ENCODE peak calls at places on chromosomes 5 and 9, in nine cellular contexts. O, H, Y, Z, F, J, R, E and N are unnamed samples.

GRCh38 chr5:7856855-7857254 is 5.9 kb upstream of the CFAP90 start:
- DNase-seq in O (peak; percentile 40), H (peak; percentile 77), Y (peak; percentile 64), Z (peak; percentile 41), F (no peak), J (no peak), R (no peak), E (no peak), N (peak; percentile 62)

GRCh38 chr5:68499952-68500351 is 284.4 kb downstream of the PIK3R1 start:
- DNase-seq in O (peak; percentile 45), H (no peak), Y (no peak), Z (no peak), F (no peak), J (no peak), R (no peak), E (peak; percentile 44), N (peak; percentile 64)

GRCh38 chr9:3863114-3863528 is 337.3 kb upstream of the RFX3 start:
- DNase-seq in O (peak; percentile 87), H (no peak), Y (peak; percentile 31), Z (no peak), F (no peak), J (no peak), R (no peak), E (peak; percentile 73), N (peak; percentile 87)

GRCh38 chr5:27158171-27158570 is 119.8 kb upstream of the CDH9 start:
- DNase-seq in O (peak; percentile 4), H (no peak), Y (no peak), Z (no peak), F (no peak), J (no peak), R (no peak), E (no peak), N (no peak)

GRCh38 chr9:101311759-101312420 is 72.9 kb downstream of the BAAT start:
- DNase-seq in O (peak; percentile 85), H (peak; percentile 93), Y (peak; percentile 82), Z (peak; percentile 25), F (peak; percentile 27), J (no peak), R (no peak), E (peak; percentile 68), N (peak; percentile 95)

GRCh38 chr9:19229725-19230355 is 653 bp upstream of the DENND4C start:
- DNase-seq in O (peak; percentile 36), H (peak; percentile 29), Y (no peak), Z (peak; percentile 61), F (no peak), J (peak; percentile 21), R (peak; percentile 79), E (no peak), N (no peak)

GRCh38 chr5:72152506-72152905 is 45.2 kb downstream of the MAP1B start:
- DNase-seq in O (no peak), H (no peak), Y (no peak), Z (no peak), F (no peak), J (no peak), R (no peak), E (peak; percentile 66), N (no peak)

GRCh38 chr5:120539471-120539870 is 75.4 kb downstream of the PRR16 start:
- DNase-seq in O (no peak), H (no peak), Y (no peak), Z (no peak), F (no peak), J (no peak), R (no peak), E (no peak), N (no peak)

GRCh38 chr9:82606761-82607382 is 456.1 kb downstream of the RASEF start:
- DNase-seq in O (peak; percentile 67), H (peak; percentile 82), Y (peak; percentile 12), Z (peak; percentile 62), F (peak; percentile 59), J (peak; percentile 46), R (no peak), E (peak; percentile 39), N (peak; percentile 90)

GRCh38 chr5:175840050-175840841 is 31.1 kb upstream of the CPLX2 start:
- DNase-seq in O (peak; percentile 42), H (peak; percentile 26), Y (no peak), Z (no peak), F (no peak), J (no peak), R (no peak), E (no peak), N (peak; percentile 26)

GRCh38 chr9:128416014-128416413 is 4.6 kb upstream of the CERCAM start:
- DNase-seq in O (peak; percentile 66), H (no peak), Y (no peak), Z (no peak), F (peak; percentile 33), J (no peak), R (no peak), E (no peak), N (no peak)

GRCh38 chr5:77987331-77987730 is 211.2 kb upstream of the TBCA start:
- DNase-seq in O (no peak), H (no peak), Y (peak; percentile 88), Z (no peak), F (no peak), J (no peak), R (no peak), E (no peak), N (no peak)

GRCh38 chr5:35753500-35753899 is 103.2 kb upstream of the IL7R start:
- DNase-seq in O (no peak), H (no peak), Y (no peak), Z (no peak), F (no peak), J (no peak), R (no peak), E (no peak), N (no peak)

GRCh38 chr5:131854134-131854533 is 57.3 kb upstream of the FNIP1 start:
- DNase-seq in O (peak; percentile 75), H (no peak), Y (no peak), Z (no peak), F (no peak), J (no peak), R (no peak), E (no peak), N (peak; percentile 15)

GRCh38 chr9:116405321-116405720 is 251.7 kb downstream of the PAPPA start:
- DNase-seq in O (no peak), H (no peak), Y (no peak), Z (no peak), F (no peak), J (no peak), R (no peak), E (no peak), N (no peak)

GRCh38 chr9:97773723-97774122 is 76.6 kb upstream of the XPA start:
- DNase-seq in O (peak; percentile 78), H (no peak), Y (no peak), Z (no peak), F (no peak), J (no peak), R (no peak), E (no peak), N (no peak)

GRCh38 chr9:113918697-113919390 is 42.7 kb downstream of the ZNF618 start:
- DNase-seq in O (no peak), H (no peak), Y (peak; percentile 41), Z (no peak), F (no peak), J (no peak), R (no peak), E (no peak), N (no peak)

GRCh38 chr5:81762853-81763252 is 12.0 kb upstream of the SSBP2 start:
- DNase-seq in O (no peak), H (no peak), Y (no peak), Z (no peak), F (no peak), J (no peak), R (no peak), E (no peak), N (no peak)

GRCh38 chr9:99720455-99721050 is 101.1 kb upstream of the NR4A3 start:
- DNase-seq in O (no peak), H (peak; percentile 41), Y (peak; percentile 24), Z (no peak), F (no peak), J (no peak), R (no peak), E (peak; percentile 10), N (peak; percentile 54)

GRCh38 chr5:132768485-132768868 is 8.6 kb downstream of the SEPTIN8 start:
- DNase-seq in O (no peak), H (no peak), Y (no peak), Z (no peak), F (no peak), J (no peak), R (no peak), E (no peak), N (no peak)

GRCh38 chr5:36688722-36689121 is 82.3 kb downstream of the SLC1A3 start:
- DNase-seq in O (peak; percentile 25), H (peak; percentile 55), Y (no peak), Z (peak; percentile 27), F (no peak), J (no peak), R (no peak), E (no peak), N (no peak)

GRCh38 chr9:37650873-37651768 is at the start of gene FRMPD1:
- DNase-seq in O (peak; percentile 50), H (peak; percentile 11), Y (peak; percentile 38), Z (peak; percentile 67), F (peak; percentile 71), J (peak; percentile 13), R (no peak), E (no peak), N (peak; percentile 75)

GRCh38 chr9:98168952-98169488 is 23.4 kb downstream of the CORO2A start:
- DNase-seq in O (peak; percentile 70), H (no peak), Y (no peak), Z (peak; percentile 29), F (peak; percentile 56), J (no peak), R (no peak), E (no peak), N (peak; percentile 12)

GRCh38 chr5:173453167-173453566 is 125.0 kb upstream of the STC2 start:
- DNase-seq in O (peak; percentile 49), H (no peak), Y (no peak), Z (no peak), F (no peak), J (no peak), R (no peak), E (no peak), N (no peak)

GRCh38 chr9:82789155-82789824 is 273.7 kb downstream of the RASEF start:
- DNase-seq in O (no peak), H (no peak), Y (no peak), Z (no peak), F (no peak), J (no peak), R (no peak), E (no peak), N (no peak)

GRCh38 chr5:141478321-141478945 is 2.7 kb downstream of the PCDHGC3 start:
- DNase-seq in O (peak; percentile 52), H (no peak), Y (no peak), Z (no peak), F (peak; percentile 77), J (peak; percentile 54), R (no peak), E (no peak), N (peak; percentile 16)

GRCh38 chr5:134511796-134512660 is 13.4 kb upstream of the JADE2 start:
- DNase-seq in O (peak; percentile 38), H (no peak), Y (no peak), Z (no peak), F (peak; percentile 71), J (no peak), R (no peak), E (no peak), N (peak; percentile 49)

GRCh38 chr9:105651806-105652205 is 10.5 kb upstream of the TAL2 start:
- DNase-seq in O (no peak), H (no peak), Y (no peak), Z (no peak), F (no peak), J (no peak), R (no peak), E (no peak), N (no peak)

GRCh38 chr9:101098392-101098791 is 69.9 kb downstream of the PLPPR1 start:
- DNase-seq in O (no peak), H (no peak), Y (no peak), Z (no peak), F (no peak), J (no peak), R (no peak), E (no peak), N (no peak)

GRCh38 chr9:109600142-109600541 is 102.0 kb upstream of the PTPN3 start:
- DNase-seq in O (peak; percentile 14), H (no peak), Y (no peak), Z (no peak), F (no peak), J (no peak), R (no peak), E (peak; percentile 52), N (peak; percentile 70)

GRCh38 chr9:95517559-95517933 is 775 bp upstream of the PTCH1 start:
- DNase-seq in O (no peak), H (no peak), Y (no peak), Z (no peak), F (no peak), J (no peak), R (no peak), E (no peak), N (no peak)